ENCODE peak calls at places on chromosomes 11 and 22, in seven cellular contexts. N is H1, I is esophagus muscularis mucosa, K is A549, V is stomach, T is ovary, L is HepG2. A is an unnamed sample.

GRCh38 chr22:31155425-31155824 is 4.6 kb upstream of the RNF185 start:
- DNase-seq in N (no peak), I (no peak), K (no peak), V (no peak), T (no peak), L (no peak), A (no peak)

GRCh38 chr11:120400564-120401364 is 64.6 kb downstream of the ARHGEF12 start:
- DNase-seq in N (no peak), I (no peak), K (peak), V (no peak), T (no peak), L (peak), A (no peak)

GRCh38 chr11:13120691-13121090 is 111.6 kb downstream of the RASSF10 start:
- DNase-seq in N (no peak), I (peak), K (no peak), V (no peak), T (no peak), L (no peak), A (no peak)

GRCh38 chr22:47200273-47201051 is 438.0 kb downstream of the TBC1D22A start:
- DNase-seq in N (peak), I (peak), K (no peak), V (peak), T (peak), L (no peak), A (peak)

GRCh38 chr11:128026596-128026995 is 560.8 kb downstream of the ETS1 start:
- DNase-seq in N (no peak), I (no peak), K (peak), V (no peak), T (no peak), L (no peak), A (no peak)

GRCh38 chr11:69799582-69799981 is 19.6 kb downstream of the FGF3 start:
- DNase-seq in N (no peak), I (no peak), K (peak), V (no peak), T (no peak), L (peak), A (no peak)

GRCh38 chr11:133656100-133656635 is 123.9 kb upstream of the OPCML start:
- DNase-seq in N (peak), I (no peak), K (no peak), V (no peak), T (no peak), L (no peak), A (no peak)

GRCh38 chr11:80958414-80958813 is 1517.6 kb upstream of the TENM4 start:
- DNase-seq in N (no peak), I (no peak), K (peak), V (no peak), T (no peak), L (no peak), A (no peak)

GRCh38 chr22:26998134-26998533 is 340.7 kb downstream of the MIAT start:
- DNase-seq in N (no peak), I (no peak), K (no peak), V (no peak), T (no peak), L (no peak), A (no peak)

GRCh38 chr11:71990721-71991120 is 8.0 kb upstream of the IL18BP start:
- DNase-seq in N (no peak), I (peak), K (no peak), V (no peak), T (no peak), L (no peak), A (no peak)

GRCh38 chr22:37163096-37163489 is 13.4 kb upstream of the IL2RB start:
- DNase-seq in N (no peak), I (no peak), K (no peak), V (no peak), T (no peak), L (no peak), A (no peak)

GRCh38 chr11:32418836-32419235 is 16.5 kb downstream of the WT1 start:
- DNase-seq in N (no peak), I (no peak), K (no peak), V (no peak), T (no peak), L (no peak), A (no peak)

GRCh38 chr11:62122076-62122475 is 1.7 kb upstream of the INCENP start:
- DNase-seq in N (no peak), I (no peak), K (peak), V (no peak), T (no peak), L (peak), A (no peak)

GRCh38 chr11:69642549-69642912 is 1.6 kb downstream of the CCND1 start:
- DNase-seq in N (no peak), I (no peak), K (no peak), V (peak), T (no peak), L (no peak), A (peak)

GRCh38 chr11:116173946-116174911 is 598.6 kb downstream of the BUD13 start:
- DNase-seq in N (peak), I (peak), K (no peak), V (no peak), T (no peak), L (no peak), A (no peak)

GRCh38 chr22:27460596-27461347 is 340.8 kb downstream of the MN1 start:
- DNase-seq in N (no peak), I (no peak), K (no peak), V (no peak), T (no peak), L (no peak), A (peak)

GRCh38 chr11:42243370-42243769 is 783.9 kb upstream of the LRRC4C start:
- DNase-seq in N (no peak), I (no peak), K (no peak), V (no peak), T (no peak), L (no peak), A (no peak)

GRCh38 chr11:44380820-44381219 is 70.9 kb upstream of the ALX4 start:
- DNase-seq in N (no peak), I (no peak), K (no peak), V (no peak), T (no peak), L (no peak), A (no peak)

GRCh38 chr11:86172894-86173293 is 71.7 kb upstream of the EED start:
- DNase-seq in N (no peak), I (no peak), K (no peak), V (no peak), T (no peak), L (no peak), A (no peak)
- TF ChIP-seq EP300 in N (no peak), I (no peak), K (no peak), V (no peak), T (no peak), L (no peak), A (no peak)

DNA sequence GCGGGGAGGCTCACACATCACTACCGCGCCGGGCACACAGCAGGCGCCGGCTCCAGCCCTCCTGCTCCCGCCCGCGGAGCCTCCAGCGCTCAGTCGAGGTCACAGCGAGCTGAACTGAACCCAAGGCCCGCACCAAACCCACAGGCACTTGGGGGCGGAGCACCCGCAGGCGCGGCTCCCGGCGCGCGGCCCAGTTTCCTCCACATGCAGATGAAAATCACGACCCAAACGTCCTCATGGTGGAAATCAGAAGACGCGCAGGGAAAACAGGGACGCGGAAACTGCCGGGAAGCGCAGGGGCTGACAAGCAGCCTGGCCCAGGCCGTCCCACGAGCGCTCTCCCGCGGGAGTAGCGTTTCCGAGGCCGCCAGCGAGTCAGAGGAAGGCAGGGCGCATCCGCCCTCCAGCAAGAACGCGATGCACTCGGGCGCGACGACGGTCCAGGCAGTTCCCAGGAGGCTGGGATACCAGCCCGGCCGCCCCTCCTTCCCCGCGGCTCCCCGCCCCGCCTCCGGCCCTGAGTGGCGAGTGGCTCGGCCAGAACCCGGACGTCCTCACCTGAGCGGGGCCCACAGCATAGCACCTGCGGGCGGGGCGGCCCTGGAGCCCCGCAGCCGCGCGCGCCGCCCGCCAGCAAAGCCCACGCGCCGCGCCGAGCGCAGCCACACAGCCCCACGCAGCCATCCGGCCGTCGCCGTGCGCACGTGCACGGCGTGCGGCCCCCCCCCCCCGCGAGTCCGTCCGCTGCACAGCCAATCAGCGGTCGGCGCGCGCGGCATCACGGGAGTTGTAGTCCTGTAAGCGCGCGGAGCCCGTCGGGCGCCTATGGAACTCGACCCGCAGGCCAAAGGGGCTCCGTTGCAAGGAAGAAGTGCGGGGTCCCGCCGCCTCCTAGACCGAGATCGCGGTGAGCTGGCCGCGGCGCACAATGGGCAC is at the start of gene HDHD5:
- DNase-seq in N (peak), I (peak), K (peak), V (peak), T (peak), L (no peak), A (peak)
- TF ChIP-seq POLR2A in N (peak), I (no peak), K (peak), V (no peak), T (no peak), L (no peak), A (peak)

GRCh38 chr11:65569973-65570918 is at the start of gene ZNRD2:
- DNase-seq in N (peak), I (peak), K (peak), V (peak), T (peak), L (peak), A (peak)
- TF ChIP-seq EP300 in N (no peak), I (peak), K (peak), V (no peak), T (peak), L (peak), A (no peak)

GRCh38 chr22:40420341-40421081 is 50.1 kb downstream of the SGSM3 start:
- DNase-seq in N (no peak), I (no peak), K (no peak), V (no peak), T (no peak), L (no peak), A (no peak)
- TF ChIP-seq POLR2A in N (no peak), I (no peak), K (no peak), V (no peak), T (no peak), L (no peak), A (no peak)

DNA sequence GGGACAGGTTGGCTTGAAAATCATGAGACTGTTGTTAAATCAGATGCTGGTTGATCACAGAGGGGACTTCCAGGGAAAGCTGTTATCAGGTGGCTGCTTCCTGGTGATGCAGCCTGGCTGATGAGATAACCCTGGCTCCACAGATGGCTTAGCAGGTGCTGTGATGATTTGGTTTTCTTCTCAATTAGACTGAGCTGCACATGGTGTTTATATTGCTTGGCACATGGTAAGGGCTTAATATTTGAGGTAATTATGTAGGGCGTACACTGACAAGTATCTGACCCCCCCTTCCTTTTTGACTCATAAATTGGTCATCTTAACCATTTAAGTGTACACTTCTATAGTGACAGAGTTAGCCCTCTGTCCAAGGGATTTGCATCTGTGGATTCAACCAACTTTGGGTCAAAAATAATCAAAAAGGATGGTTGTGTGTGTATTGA is 7.0 kb downstream of the RPS3 start:
- DNase-seq in N (no peak), I (no peak), K (no peak), V (no peak), T (no peak), L (no peak), A (no peak)
- TF ChIP-seq EP300 in N (no peak), I (no peak), K (no peak), V (no peak), T (no peak), L (no peak), A (no peak)

GRCh38 chr11:64745523-64746328 is 1.8 kb upstream of the RASGRP2 start:
- DNase-seq in N (peak), I (peak), K (peak), V (peak), T (peak), L (no peak), A (peak)
- TF ChIP-seq POLR2A in N (peak), I (peak), K (no peak), V (no peak), T (no peak), L (no peak), A (peak)

GRCh38 chr11:92349478-92350156 is 125.0 kb downstream of the FAT3 start:
- DNase-seq in N (no peak), I (no peak), K (no peak), V (no peak), T (no peak), L (no peak), A (no peak)
- TF ChIP-seq EP300 in N (no peak), I (no peak), K (no peak), V (no peak), T (no peak), L (no peak), A (no peak)

A was measured in sigmoid colon.